ENCODE peak calls at places on chromosomes 6 and 20, in four cellular contexts. S, F, Z and Y are unnamed samples. For H3K4me1, the result is how much of the 10 kb centered on the place peaks cover.

GRCh38 chr6:41801380-41801779 is 13.9 kb downstream of the TOMM6 start:
- DNase-seq in S (no peak), F (no peak), Z (peak), Y (no peak)

GRCh38 chr6:155142902-155143609 is 120.8 kb upstream of the CLDN20 start:
- DNase-seq in S (no peak), F (no peak), Z (no peak), Y (no peak)

GRCh38 chr6:140379919-140380318 is 1005.5 kb upstream of the CITED2 start:
- DNase-seq in S (no peak), F (no peak), Z (no peak), Y (no peak)

GRCh38 chr6:29653452-29654038 is 3.3 kb upstream of the MOG start:
- DNase-seq in S (peak), F (no peak), Z (no peak), Y (no peak)

GRCh38 chr6:20978176-20978614 is 443.9 kb downstream of the CDKAL1 start:
- DNase-seq in S (no peak), F (no peak), Z (no peak), Y (no peak)

GRCh38 chr6:41049548-41049947 is 3.5 kb upstream of the APOBEC2 start:
- DNase-seq in S (no peak), F (no peak), Z (peak), Y (no peak)

GRCh38 chr6:2770171-2770570 is 5.0 kb downstream of the WRNIP1 start:
- DNase-seq in S (no peak), F (no peak), Z (no peak), Y (peak)

GRCh38 chr6:159969921-159970320 is 1.0 kb downstream of the IGF2R start:
- DNase-seq in S (peak), F (no peak), Z (peak), Y (peak)

GRCh38 chr20:57693002-57693582 is 16.7 kb downstream of the PMEPA1 start:
- DNase-seq in S (no peak), F (no peak), Z (peak), Y (peak)

GRCh38 chr20:38073307-38074010 is 39.9 kb downstream of the RPRD1B start:
- DNase-seq in S (peak), F (peak), Z (peak), Y (peak)

GRCh38 chr20:50216543-50217206 is 26.0 kb downstream of the CEBPB start:
- DNase-seq in S (no peak), F (no peak), Z (no peak), Y (no peak)

GRCh38 chr6:65566117-65566516 is 140.9 kb downstream of the EYS start:
- DNase-seq in S (no peak), F (no peak), Z (no peak), Y (no peak)

GRCh38 chr6:136701011-136701410 is 91.3 kb downstream of the MAP3K5 start:
- DNase-seq in S (no peak), F (no peak), Z (no peak), Y (no peak)

GRCh38 chr6:15213838-15214398 is 32.0 kb upstream of the JARID2 start:
- DNase-seq in S (no peak), F (no peak), Z (no peak), Y (no peak)

GRCh38 chr6:158047120-158047518 is 65.5 kb downstream of the SYNJ2 start:
- DNase-seq in S (no peak), F (no peak), Z (no peak), Y (peak)

GRCh38 chr6:106141441-106142237 is 55.5 kb downstream of the PRDM1 start:
- DNase-seq in S (no peak), F (no peak), Z (no peak), Y (no peak)

GRCh38 chr6:140912686-140913085 is 1220.0 kb upstream of the GJE1 start:
- DNase-seq in S (no peak), F (no peak), Z (no peak), Y (no peak)

GRCh38 chr20:49724637-49725606 is 11.2 kb upstream of the B4GALT5 start:
- DNase-seq in S (peak), F (no peak), Z (peak), Y (no peak)

GRCh38 chr20:56274156-56274555 is 25.6 kb downstream of the MC3R start:
- DNase-seq in S (no peak), F (no peak), Z (no peak), Y (no peak)

GRCh38 chr6:6614096-6614964 is 25.8 kb downstream of the LY86 start:
- DNase-seq in S (no peak), F (no peak), Z (no peak), Y (no peak)

GRCh38 chr6:15017251-15017650 is 228.6 kb upstream of the JARID2 start:
- DNase-seq in S (no peak), F (no peak), Z (no peak), Y (no peak)

GRCh38 chr6:90586675-90587638 is at the start of gene MAP3K7:
- DNase-seq in S (peak), F (peak), Z (peak), Y (peak)

GRCh38 chr20:63536241-63536977 is 767 bp downstream of the PTK6 start:
- DNase-seq in S (no peak), F (no peak), Z (peak), Y (peak)

GRCh38 chr6:82906951-82907350 is 158.7 kb downstream of the UBE3D start:
- DNase-seq in S (no peak), F (no peak), Z (peak), Y (no peak)

GRCh38 chr20:51272392-51272791 is 249.5 kb upstream of the KCNG1 start:
- DNase-seq in S (no peak), F (no peak), Z (no peak), Y (no peak)

GRCh38 chr20:10217517-10218410 is 866 bp upstream of the SNAP25 start:
- DNase-seq in S (no peak), F (peak), Z (no peak), Y (no peak)

GRCh38 chr6:111361648-111362047 is 121.4 kb downstream of the REV3L start:
- DNase-seq in S (no peak), F (peak), Z (peak), Y (no peak)

GRCh38 chr20:2761885-2762284 is 38.5 kb downstream of the CPXM1 start:
- DNase-seq in S (no peak), F (no peak), Z (no peak), Y (no peak)

GRCh38 chr6:119322715-119323350 is 26.7 kb downstream of the MAN1A1 start:
- DNase-seq in S (no peak), F (no peak), Z (no peak), Y (no peak)

GRCh38 chr20:19770375-19770774 is 12.3 kb downstream of the RIN2 start:
- DNase-seq in S (no peak), F (no peak), Z (no peak), Y (no peak)

GRCh38 chr6:87731818-87732661 is 30.0 kb upstream of the AKIRIN2 start:
- DNase-seq in S (peak), F (peak), Z (peak), Y (peak)

GRCh38 chr6:84575264-84575663 is 189.1 kb downstream of the TBX18 start:
- DNase-seq in S (no peak), F (no peak), Z (no peak), Y (no peak)
- H3K4me1 ChIP-seq in S (under half), F (under half), Z (under half), Y (under half)

GRCh38 chr20:44017211-44017610 is 102.6 kb downstream of the TOX2 start:
- DNase-seq in S (no peak), F (no peak), Z (no peak), Y (no peak)

GRCh38 chr20:44016525-44016924 is 101.9 kb downstream of the TOX2 start:
- DNase-seq in S (no peak), F (no peak), Z (no peak), Y (no peak)

GRCh38 chr20:44014807-44015732 is 100.4 kb downstream of the TOX2 start:
- DNase-seq in S (no peak), F (no peak), Z (no peak), Y (no peak)

GRCh38 chr20:44017905-44018683 is 103.4 kb downstream of the TOX2 start:
- DNase-seq in S (peak), F (peak), Z (peak), Y (peak)

DNA sequence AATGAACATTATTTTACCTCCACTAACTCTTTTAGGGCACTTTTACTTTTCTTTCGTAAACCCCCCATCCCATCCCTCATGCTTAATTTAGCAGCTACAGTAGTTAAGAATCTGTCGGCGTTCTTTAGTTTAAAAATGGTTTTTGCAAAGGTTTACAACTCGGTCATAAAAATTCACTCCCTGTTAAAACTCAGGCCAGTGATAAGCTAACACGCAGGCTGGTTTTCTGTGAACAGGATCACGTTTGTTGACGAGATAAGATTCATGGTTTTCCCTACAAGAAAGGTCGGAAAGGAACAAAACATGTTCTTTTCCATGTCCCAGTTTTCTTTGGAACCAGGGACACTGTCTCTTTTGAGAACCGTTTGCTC is 101.1 kb downstream of the TOX2 start:
- DNase-seq in S (no peak), F (no peak), Z (no peak), Y (no peak)
- H3K4me3 ChIP-seq in S (no peak), F (no peak), Z (no peak), Y (no peak)

GRCh38 chr6:138219901-138220300 is 1.6 kb upstream of the PBOV1 start:
- DNase-seq in S (no peak), F (no peak), Z (no peak), Y (no peak)
- H3K4me1 ChIP-seq in S (under half), F (under half), Z (under half), Y (under half)

GRCh38 chr6:122997541-122998150 is 1.6 kb downstream of the CLVS2 start:
- DNase-seq in S (no peak), F (no peak), Z (no peak), Y (no peak)

GRCh38 chr6:122995930-122996796 is at the start of gene CLVS2:
- DNase-seq in S (no peak), F (no peak), Z (no peak), Y (no peak)

GRCh38 chr6:122994256-122994655 is 1.8 kb upstream of the CLVS2 start:
- DNase-seq in S (no peak), F (no peak), Z (no peak), Y (no peak)

GRCh38 chr6:122998403-122998965 is 2.4 kb downstream of the CLVS2 start:
- DNase-seq in S (no peak), F (no peak), Z (no peak), Y (no peak)

DNA sequence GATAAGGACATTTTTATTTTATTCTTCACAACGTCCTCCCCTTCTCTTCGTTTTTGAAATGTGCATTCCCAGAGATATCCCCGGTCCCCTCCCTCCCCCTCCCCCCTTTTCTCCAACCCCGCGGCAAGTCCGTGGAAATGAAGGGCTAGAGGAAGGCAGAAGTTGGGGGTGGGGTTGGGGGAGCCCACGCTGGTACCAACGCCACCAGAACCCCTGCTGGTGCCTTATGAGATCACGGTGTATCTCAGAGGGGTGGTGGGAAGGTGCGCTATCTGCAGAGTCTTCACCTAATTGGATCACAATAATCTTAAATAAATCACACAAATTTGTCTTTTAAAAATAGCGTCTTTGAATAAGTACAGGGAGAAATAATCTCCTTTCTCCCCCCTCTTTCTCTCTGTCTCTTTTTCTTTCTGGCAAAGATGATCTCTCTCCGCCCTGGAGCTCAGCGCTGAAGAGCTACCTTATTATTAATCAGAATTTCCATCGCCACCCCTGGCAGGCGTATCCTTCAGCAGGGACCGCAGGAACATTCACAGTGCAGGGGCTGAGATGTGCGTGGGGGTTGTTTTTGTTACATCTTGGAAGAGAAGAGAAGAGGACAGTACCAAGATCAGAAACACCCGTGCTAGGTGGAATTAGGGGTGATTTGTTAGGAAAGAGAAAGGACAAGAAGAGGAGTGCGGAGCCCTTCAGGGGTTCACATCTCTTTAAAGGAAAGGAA is 924 bp downstream of the CLVS2 start:
- DNase-seq in S (no peak), F (no peak), Z (no peak), Y (no peak)
- H3K4me3 ChIP-seq in S (no peak), F (peak), Z (no peak), Y (no peak)